ENCODE peak calls at places on chromosomes 2 and 18, in ten cellular contexts. W is HFFc6, E is K562, D is foreskin fibroblast, Z is lung, I is Calu3, C is fibroblast of the aortic adventitia, P is esophagus squamous epithelium, K is hepatocyte, B is GM06990. V is an unnamed sample.

GRCh38 chr2:238720232-238720672 is 127.6 kb upstream of the TWIST2 start:
- DNase-seq in D (no peak), I (peak), W (peak), C (peak), P (no peak), B (no peak), Z (peak), E (peak), K (peak), V (peak)

GRCh38 chr2:50514881-50515280 is 517.1 kb downstream of the NRXN1 start:
- DNase-seq in K (no peak), P (no peak), C (no peak), I (no peak), D (no peak), E (no peak), B (no peak), W (no peak), Z (no peak), V (no peak)

GRCh38 chr2:168730391-168730790 is 72.0 kb upstream of the NOSTRIN start:
- DNase-seq in K (no peak), P (no peak), W (peak), I (no peak), D (no peak), Z (no peak), B (no peak), C (no peak), E (no peak), V (no peak)

GRCh38 chr2:18500333-18500732 is 60.1 kb downstream of the RDH14 start:
- DNase-seq in Z (no peak), E (no peak), W (no peak), I (no peak), D (peak), P (no peak), K (no peak), B (no peak), C (peak), V (no peak)

GRCh38 chr2:29247336-29247914 is 132.2 kb downstream of the CLIP4 start:
- DNase-seq in I (no peak), K (no peak), D (no peak), Z (no peak), E (no peak), P (no peak), C (no peak), W (no peak), B (no peak), V (no peak)

GRCh38 chr2:201707753-201708152 is 9.3 kb upstream of the MPP4 start:
- DNase-seq in B (no peak), K (no peak), D (peak), E (no peak), I (no peak), Z (no peak), W (peak), C (peak), P (no peak), V (no peak)

GRCh38 chr18:34483198-34483597 is 226.9 kb upstream of the DTNA start:
- DNase-seq in I (no peak), Z (no peak), W (no peak), P (no peak), C (no peak), B (no peak), E (no peak), K (no peak), D (no peak), V (no peak)

GRCh38 chr2:179343945-179344279 is 79.3 kb upstream of the SESTD1 start:
- DNase-seq in B (no peak), P (no peak), W (no peak), I (no peak), Z (no peak), D (no peak), E (no peak), C (no peak), K (no peak), V (no peak)

GRCh38 chr18:9814431-9814830 is 71.3 kb upstream of the TXNDC2 start:
- DNase-seq in C (peak), I (no peak), E (no peak), B (no peak), W (peak), D (peak), Z (no peak), K (no peak), P (no peak), V (no peak)

GRCh38 chr2:234290671-234291070 is 206.2 kb downstream of the ARL4C start:
- DNase-seq in C (no peak), K (no peak), D (no peak), B (peak), P (no peak), E (no peak), Z (no peak), I (no peak), W (no peak), V (peak)

GRCh38 chr2:120319135-120319534 is 26.8 kb upstream of the INHBB start:
- DNase-seq in E (no peak), Z (no peak), P (no peak), D (no peak), I (no peak), K (no peak), W (no peak), C (no peak), B (no peak), V (no peak)

GRCh38 chr2:162153608-162154224 is 1.7 kb upstream of the GCG start:
- DNase-seq in C (peak), Z (peak), D (peak), E (peak), I (peak), W (peak), P (no peak), B (peak), K (peak), V (peak)

GRCh38 chr2:86563650-86564061 is 413 bp upstream of the CHMP3 start:
- DNase-seq in I (no peak), C (no peak), W (no peak), K (no peak), P (no peak), D (no peak), E (no peak), B (peak), Z (no peak), V (no peak)

GRCh38 chr18:36017232-36017631 is 44.8 kb downstream of the RMP24 start:
- DNase-seq in K (no peak), E (no peak), C (peak), B (no peak), Z (no peak), D (no peak), W (no peak), P (no peak), I (no peak), V (no peak)

GRCh38 chr2:151367571-151367970 is 10.2 kb downstream of the TNFAIP6 start:
- DNase-seq in I (no peak), C (no peak), P (no peak), E (no peak), K (no peak), D (no peak), W (no peak), B (no peak), Z (no peak), V (no peak)

GRCh38 chr2:210445116-210445707 is 31.3 kb downstream of the LANCL1 start:
- DNase-seq in W (peak), D (no peak), Z (no peak), P (no peak), I (no peak), K (peak), E (peak), B (no peak), C (peak), V (peak)

GRCh38 chr2:23207871-23208270 is 177.1 kb upstream of the KLHL29 start:
- DNase-seq in C (peak), P (no peak), E (no peak), W (no peak), Z (no peak), I (no peak), B (no peak), K (no peak), D (no peak), V (no peak)

GRCh38 chr18:9665311-9665710 is 42.8 kb upstream of the RAB31 start:
- DNase-seq in B (no peak), Z (no peak), W (no peak), D (no peak), E (no peak), K (no peak), C (no peak), I (no peak), P (no peak), V (no peak)

GRCh38 chr18:54812885-54813284 is 15.4 kb upstream of the RAB27B start:
- DNase-seq in D (no peak), I (no peak), C (no peak), K (no peak), P (no peak), W (no peak), E (no peak), Z (no peak), B (no peak), V (no peak)

GRCh38 chr2:52405958-52406357 is 1361.6 kb upstream of the CHAC2 start:
- DNase-seq in I (no peak), Z (no peak), B (no peak), P (no peak), K (no peak), D (no peak), W (no peak), C (no peak), E (no peak), V (no peak)

GRCh38 chr2:179059026-179059680 is 9.2 kb upstream of the CCDC141 start:
- DNase-seq in P (no peak), C (no peak), D (no peak), E (no peak), I (no peak), K (no peak), B (no peak), Z (no peak), W (no peak), V (peak)

GRCh38 chr2:2512931-2513330 is 181.9 kb upstream of the MYT1L start:
- DNase-seq in W (no peak), B (no peak), Z (no peak), E (no peak), I (no peak), C (no peak), D (no peak), P (no peak), K (no peak), V (no peak)

GRCh38 chr2:27245620-27246019 is 17.2 kb downstream of the SLC30A3 start:
- DNase-seq in Z (no peak), B (no peak), K (no peak), I (no peak), C (no peak), W (no peak), D (no peak), P (no peak), E (no peak), V (no peak)

GRCh38 chr18:75896865-75897264 is 469.4 kb upstream of the SMIM21 start:
- DNase-seq in B (no peak), I (no peak), C (no peak), P (no peak), Z (no peak), E (no peak), W (no peak), D (no peak), K (peak), V (no peak)

GRCh38 chr2:8080063-8080462 is 601.8 kb upstream of the ID2 start:
- DNase-seq in P (no peak), E (no peak), K (no peak), B (no peak), Z (no peak), C (no peak), W (no peak), D (no peak), I (no peak), V (no peak)

GRCh38 chr2:86790134-86790827 is 432 bp downstream of the CD8A start:
- DNase-seq in D (no peak), K (peak), P (no peak), W (no peak), C (no peak), B (peak), I (no peak), Z (no peak), E (no peak), V (no peak)

GRCh38 chr2:95346236-95346737 is 49.1 kb downstream of the KCNIP3 start:
- DNase-seq in K (peak), E (peak), D (peak), Z (no peak), W (peak), B (no peak), I (peak), P (no peak), C (peak), V (peak)

GRCh38 chr2:120763931-120764330 is 28.3 kb downstream of the GLI2 start:
- DNase-seq in Z (no peak), D (no peak), I (no peak), E (no peak), B (no peak), W (no peak), P (no peak), K (no peak), C (no peak), V (no peak)

GRCh38 chr2:235979753-235980459 is 188.3 kb downstream of the GBX2 start:
- DNase-seq in P (no peak), C (no peak), Z (no peak), E (no peak), B (no peak), W (no peak), K (no peak), I (no peak), D (no peak), V (no peak)

GRCh38 chr2:3435440-3435839 is 55.9 kb downstream of the TRAPPC12 start:
- DNase-seq in Z (no peak), E (no peak), I (no peak), D (no peak), B (no peak), K (no peak), W (no peak), C (no peak), P (no peak), V (no peak)

GRCh38 chr2:138720035-138720589 is 60.1 kb downstream of the NXPH2 start:
- DNase-seq in K (peak), I (no peak), D (no peak), P (no peak), Z (no peak), W (no peak), B (no peak), C (no peak), E (no peak), V (no peak)

GRCh38 chr2:173077506-173078177 is 2.0 kb downstream of the MAP3K20 start:
- DNase-seq in I (no peak), P (no peak), E (no peak), K (no peak), W (no peak), B (no peak), D (no peak), C (peak), Z (no peak), V (no peak)

GRCh38 chr2:105627530-105627929 is 117.2 kb upstream of the NCK2 start:
- DNase-seq in K (no peak), E (no peak), W (no peak), B (no peak), I (no peak), D (no peak), Z (no peak), C (no peak), P (no peak), V (no peak)

GRCh38 chr18:58054041-58054733 is 10.2 kb downstream of the NEDD4L start:
- DNase-seq in B (no peak), Z (peak), E (peak), P (no peak), C (peak), W (no peak), D (no peak), K (peak), I (peak), V (no peak)

GRCh38 chr2:196165016-196165415 is 6.4 kb downstream of the STK17B start:
- DNase-seq in C (no peak), K (no peak), Z (no peak), W (no peak), P (no peak), B (no peak), I (no peak), D (no peak), E (no peak), V (no peak)

GRCh38 chr2:181058378-181059269 is 78.2 kb downstream of the UBE2E3 start:
- DNase-seq in Z (no peak), W (no peak), K (peak), D (no peak), E (peak), C (peak), I (peak), P (no peak), B (peak), V (peak)

GRCh38 chr2:237280235-237280634 is 133.7 kb downstream of the COL6A3 start:
- DNase-seq in E (no peak), C (peak), K (peak), W (peak), D (peak), P (no peak), Z (no peak), I (no peak), B (no peak), V (no peak)

GRCh38 chr18:60452424-60452823 is 79.8 kb upstream of the MC4R start:
- DNase-seq in C (peak), K (no peak), B (no peak), W (no peak), I (no peak), P (no peak), E (no peak), Z (no peak), D (peak), V (no peak)

GRCh38 chr18:58117685-58118403 is 73.8 kb downstream of the NEDD4L start:
- DNase-seq in D (peak), E (peak), K (peak), W (peak), C (peak), P (no peak), I (peak), B (no peak), Z (peak), V (no peak)

GRCh38 chr2:56132138-56132537 is 51.7 kb upstream of the CCDC85A start:
- DNase-seq in I (no peak), W (peak), D (peak), C (peak), B (peak), E (peak), P (no peak), Z (no peak), K (peak), V (peak)

GRCh38 chr2:176115883-176116813 is at the start of gene HOXD10:
- DNase-seq in W (no peak), B (no peak), D (no peak), C (no peak), P (no peak), K (no peak), E (peak), I (no peak), Z (no peak), V (no peak)
- TF ChIP-seq CTCF in W (no peak), B (no peak), D (peak), C (no peak), P (no peak), K (no peak), E (peak), I (no peak), Z (no peak), V (no peak)

DNA sequence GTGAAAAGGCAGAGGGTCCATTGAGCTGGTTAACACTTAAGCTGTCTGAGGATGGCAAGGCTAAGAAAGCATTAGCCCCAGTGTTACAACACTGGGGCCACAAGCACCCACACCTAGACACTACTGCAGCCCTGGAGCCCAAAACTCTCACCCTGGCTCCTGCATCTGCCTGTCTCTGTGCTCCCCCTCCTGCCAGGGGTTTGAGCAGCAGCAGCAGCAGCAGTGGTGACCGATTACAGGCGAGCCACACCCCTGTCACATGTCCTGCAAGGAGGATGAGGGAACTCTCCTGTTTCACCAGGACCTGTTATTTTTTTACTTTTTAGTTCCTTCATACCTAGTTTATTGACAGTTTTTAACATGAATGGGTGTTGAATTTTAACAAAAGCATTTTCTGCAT is 326.7 kb upstream of the MAP2 start:
- DNase-seq in E (no peak), I (no peak), D (no peak), P (no peak), W (no peak), C (no peak), B (no peak), Z (no peak), K (no peak), V (no peak)
- TF ChIP-seq CTCF in E (no peak), I (no peak), D (no peak), P (no peak), W (no peak), C (no peak), B (no peak), Z (no peak), K (no peak), V (no peak)

DNA sequence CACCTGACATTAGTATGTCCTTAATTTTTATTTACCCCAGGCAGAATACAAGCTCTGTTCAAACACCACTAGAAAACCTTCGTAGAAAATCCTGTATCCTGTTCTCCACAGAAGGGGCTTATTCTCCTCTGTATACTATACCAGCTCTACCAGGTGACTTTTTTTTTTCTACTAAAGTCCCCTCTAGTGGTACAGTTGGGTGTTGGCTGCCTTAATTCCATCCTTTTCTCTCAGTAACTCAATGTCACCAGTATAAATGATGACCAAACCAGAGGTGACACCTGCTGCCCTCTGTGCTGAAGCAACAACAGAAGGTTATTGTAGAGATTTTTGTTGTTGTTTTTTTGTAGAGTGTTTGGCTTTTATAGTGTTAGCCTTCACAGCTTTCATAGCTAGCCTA is 1322.0 kb downstream of the LRP1B start:
- DNase-seq in K (no peak), I (no peak), Z (no peak), D (no peak), E (no peak), P (no peak), B (no peak), W (no peak), C (no peak), V (no peak)
- TF ChIP-seq CTCF in K (no peak), I (no peak), Z (no peak), D (no peak), E (no peak), P (no peak), B (peak), W (no peak), C (peak), V (no peak)

GRCh38 chr2:9089831-9090230 is 86.3 kb upstream of the MBOAT2 start:
- DNase-seq in P (no peak), K (no peak), E (no peak), W (peak), B (no peak), I (no peak), C (peak), D (no peak), Z (peak), V (no peak)

GRCh38 chr2:9083287-9083686 is 79.8 kb upstream of the MBOAT2 start:
- DNase-seq in I (no peak), B (no peak), P (no peak), Z (no peak), W (no peak), D (no peak), K (no peak), C (no peak), E (no peak), V (no peak)

GRCh38 chr2:9085353-9085752 is 81.9 kb upstream of the MBOAT2 start:
- DNase-seq in B (no peak), K (no peak), C (peak), I (no peak), E (no peak), Z (no peak), P (no peak), W (no peak), D (no peak), V (no peak)

GRCh38 chr2:9086465-9086864 is 83.0 kb upstream of the MBOAT2 start:
- DNase-seq in Z (no peak), W (peak), D (no peak), P (no peak), K (no peak), C (no peak), I (no peak), E (no peak), B (no peak), V (no peak)

GRCh38 chr2:9087151-9087681 is 83.7 kb upstream of the MBOAT2 start:
- DNase-seq in K (no peak), P (no peak), D (no peak), B (no peak), Z (no peak), I (no peak), W (peak), E (no peak), C (peak), V (no peak)
- TF ChIP-seq CTCF in K (no peak), P (no peak), D (no peak), B (no peak), Z (no peak), I (no peak), W (no peak), E (no peak), C (no peak), V (no peak)

GRCh38 chr2:10038123-10038522 is 5.2 kb upstream of the KLF11 start:
- DNase-seq in P (no peak), I (no peak), Z (no peak), W (no peak), K (no peak), E (no peak), C (no peak), D (no peak), B (no peak), V (no peak)

GRCh38 chr2:10035633-10036032 is 7.7 kb upstream of the KLF11 start:
- DNase-seq in K (no peak), P (no peak), C (no peak), D (no peak), E (no peak), W (no peak), Z (no peak), B (no peak), I (no peak), V (no peak)

GRCh38 chr2:10035053-10035422 is 8.3 kb upstream of the KLF11 start:
- DNase-seq in P (no peak), K (no peak), C (no peak), E (no peak), B (no peak), D (no peak), W (no peak), Z (no peak), I (no peak), V (no peak)

GRCh38 chr2:10034333-10035052 is 8.9 kb upstream of the KLF11 start:
- DNase-seq in B (no peak), P (no peak), C (no peak), W (no peak), I (no peak), K (no peak), Z (no peak), E (peak), D (no peak), V (no peak)

GRCh38 chr2:10036095-10036879 is 7.1 kb upstream of the KLF11 start:
- DNase-seq in Z (peak), D (peak), E (no peak), I (peak), C (peak), P (no peak), K (no peak), W (peak), B (no peak), V (no peak)
- TF ChIP-seq CTCF in Z (peak), D (peak), E (peak), I (peak), C (peak), P (peak), K (no peak), W (peak), B (peak), V (peak)

GRCh38 chr2:101205521-101205998 is 47.1 kb upstream of the CNOT11 start:
- DNase-seq in E (peak), K (peak), C (peak), I (peak), Z (peak), D (peak), P (no peak), W (peak), B (no peak), V (peak)
- TF ChIP-seq CTCF in E (peak), K (peak), C (peak), I (peak), Z (peak), D (peak), P (peak), W (peak), B (peak), V (peak)

GRCh38 chr2:143263045-143263625 is 133.9 kb downstream of the ARHGAP15 start:
- DNase-seq in E (no peak), P (no peak), D (no peak), W (no peak), I (peak), B (no peak), Z (no peak), K (no peak), C (no peak), V (no peak)
- TF ChIP-seq CTCF in E (no peak), P (no peak), D (no peak), W (peak), I (no peak), B (peak), Z (no peak), K (peak), C (no peak), V (no peak)